ENCODE peak calls at places on chromosomes 5 and 9, in seven cellular contexts. I, P, X, M, U, W and H are unnamed samples.

GRCh38 chr5:158450761-158451160 is 591.8 kb upstream of the CLINT1 start:
- ATAC-seq in I (no peak), P (no peak), X (peak), M (no peak), U (no peak), W (no peak), H (no peak)

GRCh38 chr9:93663877-93664548 is 87.6 kb downstream of the PHF2 start:
- ATAC-seq in I (no peak), P (no peak), X (no peak), M (no peak), U (no peak), W (no peak), H (no peak)

GRCh38 chr5:75368391-75368790 is 31.4 kb downstream of the HMGCR start:
- ATAC-seq in I (no peak), P (no peak), X (peak), M (no peak), U (no peak), W (no peak), H (no peak)

GRCh38 chr5:77937015-77937908 is 161.1 kb upstream of the TBCA start:
- ATAC-seq in I (no peak), P (no peak), X (no peak), M (no peak), U (peak), W (no peak), H (no peak)

GRCh38 chr5:168101352-168101751 is 190.1 kb upstream of the WWC1 start:
- ATAC-seq in I (no peak), P (no peak), X (no peak), M (no peak), U (no peak), W (no peak), H (no peak)

GRCh38 chr5:115295775-115296129 is 702 bp downstream of the CCDC112 start:
- ATAC-seq in I (peak), P (peak), X (peak), M (peak), U (peak), W (peak), H (no peak)

GRCh38 chr5:134594797-134595457 is 37.7 kb downstream of the SAR1B start:
- ATAC-seq in I (no peak), P (no peak), X (no peak), M (peak), U (no peak), W (no peak), H (no peak)

GRCh38 chr5:116577064-116577788 is 2.6 kb upstream of the SEMA6A start:
- ATAC-seq in I (no peak), P (no peak), X (no peak), M (no peak), U (no peak), W (no peak), H (no peak)

GRCh38 chr5:41435276-41435675 is 75.1 kb downstream of the PLCXD3 start:
- ATAC-seq in I (peak), P (no peak), X (no peak), M (no peak), U (no peak), W (no peak), H (no peak)

GRCh38 chr5:122126177-122126701 is 3.1 kb upstream of the ZNF474 start:
- ATAC-seq in I (no peak), P (no peak), X (peak), M (no peak), U (no peak), W (no peak), H (no peak)

GRCh38 chr5:56856779-56857178 is 41.4 kb downstream of the MAP3K1 start:
- ATAC-seq in I (no peak), P (no peak), X (no peak), M (no peak), U (no peak), W (no peak), H (no peak)

GRCh38 chr9:17760250-17760649 is 181.4 kb downstream of the SH3GL2 start:
- ATAC-seq in I (no peak), P (no peak), X (no peak), M (no peak), U (no peak), W (no peak), H (no peak)

GRCh38 chr5:33774323-33774722 is 117.5 kb downstream of the ADAMTS12 start:
- ATAC-seq in I (peak), P (no peak), X (no peak), M (no peak), U (no peak), W (no peak), H (no peak)

GRCh38 chr5:168830833-168831232 is 251.7 kb upstream of the PANK3 start:
- ATAC-seq in I (peak), P (no peak), X (no peak), M (no peak), U (no peak), W (no peak), H (no peak)

GRCh38 chr9:113471566-113471965 is 8.0 kb downstream of the RGS3 start:
- ATAC-seq in I (no peak), P (no peak), X (no peak), M (no peak), U (no peak), W (no peak), H (no peak)

GRCh38 chr5:36900279-36900678 is 23.7 kb downstream of the NIPBL start:
- ATAC-seq in I (no peak), P (no peak), X (no peak), M (no peak), U (no peak), W (no peak), H (no peak)

GRCh38 chr9:114077162-114077837 is 800 bp downstream of the AMBP start:
- ATAC-seq in I (no peak), P (no peak), X (no peak), M (no peak), U (no peak), W (no peak), H (no peak)

GRCh38 chr5:5304361-5305035 is 118.0 kb upstream of the ICE1 start:
- ATAC-seq in I (no peak), P (no peak), X (no peak), M (no peak), U (no peak), W (peak), H (no peak)

GRCh38 chr9:113347479-113347878 is 1.9 kb upstream of the BSPRY start:
- ATAC-seq in I (no peak), P (no peak), X (no peak), M (no peak), U (no peak), W (no peak), H (no peak)

GRCh38 chr9:4796988-4797956 is 4.5 kb downstream of the RCL1 start:
- ATAC-seq in I (no peak), P (no peak), X (no peak), M (no peak), U (no peak), W (no peak), H (no peak)

GRCh38 chr5:107538331-107539162 is 132.2 kb downstream of the EFNA5 start:
- ATAC-seq in I (no peak), P (no peak), X (no peak), M (no peak), U (no peak), W (no peak), H (no peak)

GRCh38 chr5:63553069-63553468 is 409.2 kb downstream of the HTR1A start:
- ATAC-seq in I (no peak), P (no peak), X (no peak), M (no peak), U (no peak), W (no peak), H (no peak)

GRCh38 chr5:73693573-73694061 is 67.6 kb downstream of the ARHGEF28 start:
- ATAC-seq in I (no peak), P (peak), X (peak), M (peak), U (peak), W (peak), H (no peak)

GRCh38 chr9:114902773-114903589 is 27.4 kb downstream of the TNFSF8 start:
- ATAC-seq in I (no peak), P (no peak), X (no peak), M (no peak), U (no peak), W (no peak), H (no peak)

GRCh38 chr5:109619024-109619460 is 70.7 kb upstream of the MAN2A1 start:
- ATAC-seq in I (no peak), P (no peak), X (no peak), M (no peak), U (peak), W (no peak), H (no peak)

GRCh38 chr5:172502969-172503368 is 48.6 kb upstream of the SH3PXD2B start:
- ATAC-seq in I (no peak), P (peak), X (no peak), M (peak), U (peak), W (peak), H (no peak)

GRCh38 chr9:92501671-92502393 is 19.5 kb upstream of the ASPN start:
- ATAC-seq in I (peak), P (peak), X (peak), M (peak), U (peak), W (peak), H (peak)

GRCh38 chr9:32161720-32162119 is 222.7 kb upstream of the ACO1 start:
- ATAC-seq in I (no peak), P (no peak), X (no peak), M (no peak), U (no peak), W (no peak), H (no peak)

GRCh38 chr5:54095969-54096368 is 214.4 kb downstream of the ARL15 start:
- ATAC-seq in I (no peak), P (no peak), X (no peak), M (no peak), U (peak), W (no peak), H (no peak)

GRCh38 chr5:93311825-93312224 is 269.2 kb downstream of the NR2F1-AS1 start:
- ATAC-seq in I (no peak), P (no peak), X (no peak), M (no peak), U (no peak), W (no peak), H (no peak)

GRCh38 chr5:6673963-6674362 is 39.3 kb upstream of the TENT4A start:
- ATAC-seq in I (no peak), P (no peak), X (no peak), M (no peak), U (no peak), W (no peak), H (no peak)

GRCh38 chr5:6674421-6674820 is 38.8 kb upstream of the TENT4A start:
- ATAC-seq in I (no peak), P (no peak), X (no peak), M (no peak), U (no peak), W (no peak), H (no peak)

GRCh38 chr5:6676702-6677101 is 36.5 kb upstream of the TENT4A start:
- ATAC-seq in I (no peak), P (no peak), X (no peak), M (no peak), U (no peak), W (no peak), H (no peak)

GRCh38 chr5:6674886-6675285 is 38.3 kb upstream of the TENT4A start:
- ATAC-seq in I (no peak), P (no peak), X (no peak), M (no peak), U (no peak), W (no peak), H (no peak)

DNA sequence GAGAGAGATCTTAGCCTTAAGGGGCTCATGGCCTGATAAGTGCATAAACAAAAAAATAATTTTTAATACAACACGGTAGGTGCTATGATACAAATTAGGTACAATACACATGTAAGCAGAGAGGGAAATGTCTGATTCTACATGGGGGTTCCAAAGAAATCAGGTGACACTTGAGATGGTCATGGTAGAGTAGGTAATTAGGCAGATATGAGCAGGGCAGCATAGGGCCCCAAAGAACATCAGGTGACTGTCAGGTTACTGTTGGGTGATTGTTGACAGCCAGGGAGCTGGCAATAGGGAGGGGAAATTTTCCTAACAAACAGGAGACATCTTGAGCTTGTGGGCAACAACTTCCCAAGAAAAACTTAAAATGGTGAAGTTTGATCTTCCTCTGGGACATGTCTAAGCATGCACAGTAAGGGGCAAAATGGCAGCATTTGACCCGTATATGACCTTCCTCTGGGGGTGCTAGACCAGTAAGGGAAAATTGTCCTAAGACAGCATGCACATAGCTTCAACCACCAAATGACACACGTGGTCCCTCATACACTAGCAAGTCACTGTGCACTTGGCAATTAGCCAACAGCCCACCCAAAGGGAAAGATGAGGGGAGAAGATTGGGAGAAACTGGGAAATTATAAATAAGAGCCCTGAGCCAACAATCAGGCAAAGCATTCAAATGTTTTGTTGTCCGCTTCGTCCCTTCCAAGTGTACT is 37.3 kb upstream of the TENT4A start:
- ATAC-seq in I (no peak), P (peak), X (no peak), M (no peak), U (no peak), W (no peak), H (no peak)
- TF ChIP-seq CTCF in I (no peak), P (no peak), X (no peak), M (no peak), U (no peak), W (no peak), H (no peak)

GRCh38 chr9:37856551-37856950 is 47.4 kb downstream of the SLC25A51 start:
- ATAC-seq in I (no peak), P (no peak), X (no peak), M (no peak), U (no peak), W (no peak), H (no peak)
- TF ChIP-seq POLR2A in I (no peak), P (no peak), X (no peak), M (no peak), U (no peak), W (no peak), H (no peak)

GRCh38 chr5:140800816-140801493 is at the start of gene PCDHA3:
- ATAC-seq in I (no peak), P (no peak), X (no peak), M (no peak), U (no peak), W (peak), H (no peak)
- TF ChIP-seq CTCF in I (peak), P (no peak), X (peak), M (peak), U (no peak), W (peak), H (peak)

DNA sequence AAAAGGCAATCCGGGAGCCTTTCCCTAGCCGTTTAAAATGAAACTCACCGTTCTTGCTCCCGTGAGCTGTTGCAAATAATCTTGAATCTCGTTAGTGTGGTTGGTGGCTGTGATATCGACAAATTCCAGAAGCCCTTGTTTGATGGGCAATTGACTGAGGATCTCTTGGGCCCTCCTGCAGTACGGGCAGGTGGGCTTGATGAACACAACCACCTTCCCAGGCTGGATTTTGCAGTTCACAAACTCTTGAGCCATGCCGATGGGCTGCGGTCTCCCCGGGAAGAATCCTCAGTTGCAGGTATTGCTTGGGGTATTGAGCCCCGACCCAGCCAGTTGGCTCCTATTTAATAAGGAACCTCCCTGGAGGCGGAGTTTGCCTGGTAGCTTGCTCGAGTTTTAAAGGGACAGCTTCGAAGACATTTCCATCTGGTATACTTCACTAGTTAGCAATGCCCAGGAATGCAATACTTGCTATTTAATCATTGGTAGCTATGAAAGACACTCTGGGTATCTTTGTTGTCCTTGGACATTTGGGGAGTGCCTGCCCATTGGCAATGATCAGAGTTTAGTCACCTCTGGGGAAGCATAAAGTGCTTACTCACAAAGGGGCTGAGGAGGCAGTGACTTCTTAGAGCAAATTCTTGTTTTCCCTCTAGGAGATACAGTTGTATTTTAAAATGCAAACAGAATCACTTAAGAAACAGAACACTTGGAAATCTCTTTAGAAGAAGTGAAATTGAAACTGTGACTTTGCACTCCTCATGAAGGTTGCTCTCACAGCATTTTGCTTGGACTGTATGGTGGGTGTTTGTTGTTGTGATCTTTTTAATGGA is at the start of gene GLRX:
- ATAC-seq in I (peak), P (peak), X (peak), M (peak), U (peak), W (peak), H (peak)
- TF ChIP-seq POLR2A in I (peak), P (no peak), X (peak), M (peak), U (peak), W (peak), H (peak)

DNA sequence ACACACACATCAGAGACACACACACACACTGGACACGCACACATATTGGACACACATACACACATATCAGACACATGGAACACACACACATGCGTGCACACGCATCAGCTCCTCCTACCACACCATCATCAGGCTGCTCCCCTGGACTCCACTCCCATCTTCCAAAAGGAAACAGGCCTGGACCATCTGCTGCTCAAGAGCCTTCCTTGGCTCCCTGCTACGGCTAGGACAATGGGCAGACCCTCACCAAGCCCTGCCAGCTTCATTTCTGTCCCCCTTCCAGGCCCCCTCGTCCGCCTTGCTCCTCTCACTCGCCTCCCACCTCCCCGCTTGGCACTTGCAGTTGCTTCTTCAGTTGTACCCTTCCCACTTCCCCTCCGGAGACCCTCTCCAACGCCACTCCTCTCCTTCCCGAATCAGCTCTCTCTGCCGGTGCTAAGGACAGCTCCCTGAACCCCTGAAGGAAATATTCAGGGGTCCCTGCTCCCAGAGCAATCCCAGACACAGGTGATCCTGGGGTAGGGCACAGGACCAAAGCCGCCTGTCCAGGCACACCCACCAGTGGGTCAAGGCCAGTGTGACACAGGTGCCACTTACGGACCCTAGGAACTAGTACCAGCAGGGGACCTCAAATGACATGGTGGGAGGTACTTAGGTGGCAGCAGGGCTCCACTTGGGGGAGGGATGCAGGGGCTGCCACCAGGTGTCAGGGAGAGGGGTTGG is 12.1 kb upstream of the LAMC3 start:
- ATAC-seq in I (no peak), P (no peak), X (no peak), M (no peak), U (no peak), W (no peak), H (no peak)
- TF ChIP-seq CTCF in I (no peak), P (no peak), X (no peak), M (no peak), U (no peak), W (no peak), H (no peak)

GRCh38 chr5:98360548-98360947 is 412.9 kb upstream of the RGMB start:
- ATAC-seq in I (no peak), P (no peak), X (no peak), M (no peak), U (no peak), W (no peak), H (no peak)
- TF ChIP-seq POLR2A in I (no peak), P (no peak), X (no peak), M (no peak), U (no peak), W (no peak), H (no peak)

DNA sequence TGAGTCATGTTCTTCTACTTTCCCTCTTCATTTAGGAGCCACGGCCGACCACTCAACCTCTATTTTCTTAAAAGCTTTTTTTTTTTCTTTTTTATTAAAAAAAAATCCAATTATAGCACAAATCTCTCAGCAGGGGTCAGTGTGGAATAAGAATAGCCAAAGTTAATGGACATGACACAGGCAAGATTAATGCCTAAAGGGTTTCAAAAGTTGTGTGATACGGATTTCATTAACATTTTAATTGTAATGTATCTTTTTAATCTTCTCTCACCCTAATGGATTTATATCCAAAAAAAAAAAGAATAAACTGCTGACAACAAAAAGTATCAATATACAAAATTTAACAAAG is 5.4 kb downstream of the NACC2 start:
- ATAC-seq in I (no peak), P (no peak), X (no peak), M (no peak), U (no peak), W (no peak), H (no peak)
- TF ChIP-seq CTCF in I (peak), P (no peak), X (peak), M (no peak), U (peak), W (peak), H (peak)